ENCODE peak calls at places on chromosomes 13 and 19, in five cellular contexts. G, V, N, M and L are unnamed samples.

GRCh38 chr19:17337675-17338439 is 504 bp downstream of the GTPBP3 start:
- DNase-seq in G (no peak), V (no peak), N (no peak), M (no peak), L (no peak)

GRCh38 chr19:40601061-40601973 is at the start of gene LTBP4:
- DNase-seq in G (no peak), V (no peak), N (peak; percentile 38), M (no peak), L (no peak)

GRCh38 chr13:69092615-69093322 is 1014.9 kb upstream of the ATXN8OS start:
- DNase-seq in G (no peak), V (no peak), N (no peak), M (no peak), L (no peak)

GRCh38 chr19:29098863-29099481 is 114.0 kb downstream of the UQCRFS1 start:
- DNase-seq in G (no peak), V (no peak), N (peak; percentile 94), M (peak; percentile 24), L (peak; percentile 97)

GRCh38 chr19:40831502-40832430 is 18.5 kb downstream of the CYP2A6 start:
- DNase-seq in G (peak; percentile 59), V (peak; percentile 81), N (peak; percentile 81), M (no peak), L (peak; percentile 52)

GRCh38 chr13:41823486-41823885 is 137.4 kb downstream of the VWA8 start:
- DNase-seq in G (no peak), V (no peak), N (no peak), M (no peak), L (no peak)

GRCh38 chr13:94595006-94595942 is 678 bp downstream of the TGDS start:
- DNase-seq in G (peak; percentile 23), V (peak; percentile 56), N (no peak), M (no peak), L (peak; percentile 18)

GRCh38 chr13:40515702-40516101 is 150.7 kb downstream of the FOXO1 start:
- DNase-seq in G (no peak), V (no peak), N (no peak), M (no peak), L (no peak)

GRCh38 chr13:42478531-42479156 is 95.3 kb upstream of the TNFSF11 start:
- DNase-seq in G (no peak), V (no peak), N (no peak), M (no peak), L (no peak)

GRCh38 chr19:44050740-44051653 is 839 bp upstream of the ZNF223 start:
- DNase-seq in G (peak; percentile 28), V (no peak), N (no peak), M (no peak), L (no peak)

GRCh38 chr13:98284677-98285076 is 107.6 kb upstream of the RNF113B start:
- DNase-seq in G (no peak), V (no peak), N (no peak), M (no peak), L (no peak)

GRCh38 chr19:21750586-21751128 is 16.7 kb downstream of the ZNF100 start:
- DNase-seq in G (no peak), V (no peak), N (no peak), M (no peak), L (no peak)

GRCh38 chr13:114146629-114147028 is 14.2 kb upstream of the RASA3 start:
- DNase-seq in G (no peak), V (peak; percentile 27), N (no peak), M (no peak), L (no peak)

GRCh38 chr19:16088985-16089846 is 12.9 kb downstream of the TPM4 start:
- DNase-seq in G (no peak), V (no peak), N (no peak), M (no peak), L (no peak)

GRCh38 chr19:15449620-15450527 is at the start of gene WIZ:
- DNase-seq in G (peak; percentile 90), V (peak; percentile 80), N (peak; percentile 92), M (peak; percentile 79), L (peak; percentile 81)

GRCh38 chr19:23999821-24000610 is 85.3 kb downstream of the ZNF726 start:
- DNase-seq in G (no peak), V (no peak), N (no peak), M (no peak), L (no peak)

GRCh38 chr13:67844544-67844943 is 614.4 kb upstream of the PCDH9 start:
- DNase-seq in G (no peak), V (no peak), N (no peak), M (no peak), L (no peak)

GRCh38 chr13:46804391-46804815 is 7.4 kb upstream of the ESD start:
- DNase-seq in G (no peak), V (no peak), N (no peak), M (no peak), L (peak; percentile 31)

GRCh38 chr13:93775507-93776108 is 549.0 kb downstream of the GPC6 start:
- DNase-seq in G (no peak), V (no peak), N (no peak), M (no peak), L (no peak)

GRCh38 chr13:30396434-30397075 is 25.7 kb upstream of the UBE2L5 start:
- DNase-seq in G (no peak), V (no peak), N (peak; percentile 27), M (no peak), L (no peak)

GRCh38 chr19:19138110-19138981 is at the start of gene TMEM161A:
- DNase-seq in G (peak; percentile 98), V (peak; percentile 99), N (peak; percentile 99), M (peak; percentile 97), L (peak; percentile 100)
- TF ChIP-seq POLR2A in G (peak; percentile 83), V (peak; percentile 63), N (peak; percentile 79), M (no peak), L (peak; percentile 69)

GRCh38 chr19:49104229-49104864 is 9.8 kb upstream of the LIN7B start:
- DNase-seq in G (no peak), V (no peak), N (no peak), M (no peak), L (no peak)
- TF ChIP-seq POLR2A in G (no peak), V (no peak), N (no peak), M (no peak), L (no peak)

DNA sequence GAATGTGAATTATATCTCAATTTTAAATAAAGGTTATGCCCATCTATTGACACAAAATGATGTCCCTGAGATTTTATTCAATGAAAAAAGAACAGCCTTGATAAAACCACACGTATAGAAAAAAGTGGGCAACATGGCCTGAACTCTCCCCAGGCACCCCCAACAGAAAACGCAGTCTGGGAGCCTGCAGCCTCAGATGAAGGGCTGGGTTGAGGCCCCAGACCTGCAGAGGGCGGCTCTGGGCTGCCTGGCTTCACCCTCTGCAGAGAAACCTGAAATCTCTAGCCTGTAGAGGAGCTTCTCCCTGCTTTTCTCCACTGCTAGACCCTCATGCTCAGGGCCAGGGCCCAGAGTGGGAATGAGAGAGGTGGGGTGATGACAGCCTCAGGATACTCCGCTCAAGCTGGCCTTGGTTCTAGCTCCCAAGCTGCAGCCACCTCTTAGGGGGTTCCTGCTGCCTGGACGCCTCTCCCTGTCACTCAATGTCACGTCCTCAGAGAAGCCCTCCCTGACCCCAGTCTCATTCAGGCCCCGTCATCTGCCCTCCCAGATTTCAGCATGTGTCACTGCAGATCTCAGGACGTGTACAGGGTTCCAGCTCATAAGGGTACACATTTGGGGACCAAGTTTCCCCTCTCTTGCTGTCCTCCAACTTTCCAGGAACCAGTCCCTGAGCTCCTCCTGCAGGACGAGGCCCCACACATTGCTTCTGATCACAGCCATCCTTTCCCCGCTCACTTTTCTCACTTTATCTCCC is 1.8 kb downstream of the MBD3 start:
- DNase-seq in G (no peak), V (no peak), N (no peak), M (no peak), L (no peak)
- TF ChIP-seq POLR2A in G (no peak), V (no peak), N (no peak), M (no peak), L (peak; percentile 4)

DNA sequence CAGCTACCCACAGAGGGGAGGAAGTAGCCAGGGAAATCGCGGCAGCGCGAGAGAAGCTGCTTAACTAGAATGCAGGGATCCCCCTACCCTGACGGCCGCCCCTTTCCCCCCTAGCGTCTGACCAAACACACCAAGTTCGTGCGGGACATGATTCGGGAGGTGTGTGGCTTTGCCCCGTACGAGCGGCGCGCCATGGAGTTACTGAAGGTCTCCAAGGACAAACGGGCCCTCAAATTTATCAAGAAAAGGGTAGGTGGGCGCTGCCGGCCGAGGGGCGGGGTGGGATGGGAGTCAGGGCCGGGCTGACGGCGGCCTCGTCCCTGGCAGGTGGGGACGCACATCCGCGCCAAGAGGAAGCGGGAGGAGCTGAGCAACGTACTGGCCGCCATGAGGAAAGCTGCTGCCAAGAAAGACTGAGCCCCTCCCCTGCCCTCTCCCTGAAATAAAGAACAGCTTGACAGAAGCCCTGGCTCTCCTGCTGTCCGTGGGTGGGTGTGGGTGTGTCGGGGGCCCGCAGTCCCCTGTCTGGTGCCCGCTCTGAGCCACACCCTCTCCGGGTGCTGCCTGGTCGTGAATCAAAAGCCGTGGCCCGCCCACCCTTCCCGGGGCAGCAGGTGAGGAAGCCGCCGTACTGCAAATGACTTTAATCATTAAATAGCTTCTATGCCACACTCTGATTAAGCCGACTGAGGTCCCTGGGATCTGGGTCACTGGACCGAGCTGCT is 1.3 kb downstream of the RPL36 start:
- DNase-seq in G (peak; percentile 63), V (peak; percentile 56), N (peak; percentile 84), M (peak; percentile 63), L (no peak)
- TF ChIP-seq POLR2A in G (no peak), V (no peak), N (peak; percentile 32), M (no peak), L (no peak)

GRCh38 chr19:6767357-6768235 is at the start of gene SH2D3A:
- DNase-seq in G (peak; percentile 97), V (peak; percentile 88), N (peak; percentile 70), M (peak; percentile 94), L (peak; percentile 47)
- TF ChIP-seq POLR2A in G (peak; percentile 95), V (peak; percentile 37), N (no peak), M (peak; percentile 39), L (no peak)

GRCh38 chr19:50199254-50199545 is 4.2 kb upstream of the MYH14 start:
- DNase-seq in G (peak; percentile 44), V (no peak), N (no peak), M (no peak), L (no peak)
- TF ChIP-seq POLR2A in G (no peak), V (no peak), N (no peak), M (no peak), L (no peak)

GRCh38 chr19:33513424-33513823 is 8.2 kb downstream of the PEPD start:
- DNase-seq in G (no peak), V (no peak), N (no peak), M (no peak), L (no peak)

GRCh38 chr19:33515921-33516320 is 5.7 kb downstream of the PEPD start:
- DNase-seq in G (no peak), V (no peak), N (no peak), M (no peak), L (no peak)

GRCh38 chr19:33512580-33513137 is 8.9 kb downstream of the PEPD start:
- DNase-seq in G (no peak), V (no peak), N (no peak), M (no peak), L (no peak)

GRCh38 chr19:33517922-33518321 is 3.7 kb downstream of the PEPD start:
- DNase-seq in G (no peak), V (no peak), N (no peak), M (no peak), L (no peak)

DNA sequence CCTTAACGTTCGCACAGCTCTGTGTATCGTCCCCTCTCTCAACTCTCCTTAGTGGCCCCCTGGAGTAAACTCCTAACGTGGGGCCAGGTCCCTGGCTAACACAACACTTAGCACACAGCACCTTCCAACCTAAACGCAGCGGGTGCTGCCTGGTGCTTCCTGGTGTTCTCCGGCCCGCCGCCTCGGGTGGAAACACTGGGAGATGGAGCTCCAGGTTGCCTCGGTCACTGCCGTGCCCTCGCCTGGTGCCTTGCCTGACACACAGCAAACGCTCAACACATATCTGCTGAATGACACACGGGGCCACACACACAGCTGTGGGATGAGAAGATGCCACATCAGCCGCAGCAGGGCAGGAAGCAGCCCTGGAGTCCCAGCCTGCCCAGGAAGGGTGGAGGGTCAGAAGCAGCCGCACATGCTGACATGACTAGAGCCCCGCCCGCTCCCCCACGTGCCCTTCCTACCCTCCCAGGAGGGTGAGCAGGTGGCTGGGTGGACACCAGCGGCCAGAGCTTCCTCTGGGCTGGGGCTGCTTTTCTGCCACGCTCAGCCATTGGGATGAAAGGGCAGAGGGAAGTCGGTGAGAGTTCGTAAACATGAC is 6.6 kb downstream of the PEPD start:
- DNase-seq in G (no peak), V (no peak), N (peak; percentile 25), M (no peak), L (peak; percentile 54)
- TF ChIP-seq POLR2A in G (no peak), V (no peak), N (no peak), M (no peak), L (no peak)